ENCODE peak calls at places on chromosomes 11 and 22, in seven cellular contexts. One of them, this sample, is unnamed.

GRCh38 chr22:27919943-27920755 is 1.1 kb upstream of the PITPNB start:
- DNase-seq in HL-60: no peak
- DNase-seq in activated CD4-positive, CD25-positive, alpha-beta regulatory T cell: no peak
- DNase-seq in naive thymus-derived CD4-positive, alpha-beta T cell: no peak
- DNase-seq in RKO: peak; percentile 85
- DNase-seq in memory B cell: no peak
- DNase-seq in GM10248: no peak
- DNase-seq in this sample: peak; percentile 86

GRCh38 chr11:66688561-66689534 is 11.2 kb upstream of the RBM4B start:
- DNase-seq in memory B cell: no peak
- DNase-seq in naive thymus-derived CD4-positive, alpha-beta T cell: no peak
- DNase-seq in RKO: no peak
- DNase-seq in GM10248: no peak
- DNase-seq in HL-60: no peak
- DNase-seq in activated CD4-positive, CD25-positive, alpha-beta regulatory T cell: no peak
- DNase-seq in this sample: no peak

GRCh38 chr11:33463059-33463458 is 205.9 kb downstream of the HIPK3 start:
- DNase-seq in HL-60: no peak
- DNase-seq in memory B cell: no peak
- DNase-seq in activated CD4-positive, CD25-positive, alpha-beta regulatory T cell: no peak
- DNase-seq in RKO: peak; percentile 38
- DNase-seq in naive thymus-derived CD4-positive, alpha-beta T cell: no peak
- DNase-seq in GM10248: no peak
- DNase-seq in this sample: peak; percentile 52

GRCh38 chr11:84855846-84856245 is 771.3 kb downstream of the DLG2 start:
- DNase-seq in HL-60: no peak
- DNase-seq in naive thymus-derived CD4-positive, alpha-beta T cell: no peak
- DNase-seq in RKO: no peak
- DNase-seq in GM10248: no peak
- DNase-seq in memory B cell: no peak
- DNase-seq in activated CD4-positive, CD25-positive, alpha-beta regulatory T cell: no peak
- DNase-seq in this sample: peak; percentile 84

GRCh38 chr11:34339149-34340064 is 18.4 kb downstream of the ABTB2 start:
- DNase-seq in HL-60: peak; percentile 16
- DNase-seq in activated CD4-positive, CD25-positive, alpha-beta regulatory T cell: no peak
- DNase-seq in memory B cell: no peak
- DNase-seq in naive thymus-derived CD4-positive, alpha-beta T cell: no peak
- DNase-seq in RKO: no peak
- DNase-seq in GM10248: peak; percentile 29
- DNase-seq in this sample: no peak

GRCh38 chr22:19986011-19986409 is 30.6 kb downstream of the ARVCF start:
- DNase-seq in HL-60: no peak
- DNase-seq in naive thymus-derived CD4-positive, alpha-beta T cell: no peak
- DNase-seq in activated CD4-positive, CD25-positive, alpha-beta regulatory T cell: no peak
- DNase-seq in RKO: no peak
- DNase-seq in memory B cell: no peak
- DNase-seq in GM10248: no peak
- DNase-seq in this sample: no peak

GRCh38 chr11:2268911-2269600 is 1.3 kb downstream of the ASCL2 start:
- DNase-seq in RKO: peak; percentile 44
- DNase-seq in activated CD4-positive, CD25-positive, alpha-beta regulatory T cell: peak; percentile 51
- DNase-seq in GM10248: peak; percentile 58
- DNase-seq in naive thymus-derived CD4-positive, alpha-beta T cell: no peak
- DNase-seq in memory B cell: no peak
- DNase-seq in HL-60: no peak
- DNase-seq in this sample: no peak

GRCh38 chr11:119297938-119298337 is 19.0 kb downstream of the MCAM start:
- DNase-seq in HL-60: no peak
- DNase-seq in memory B cell: no peak
- DNase-seq in GM10248: no peak
- DNase-seq in activated CD4-positive, CD25-positive, alpha-beta regulatory T cell: no peak
- DNase-seq in naive thymus-derived CD4-positive, alpha-beta T cell: no peak
- DNase-seq in RKO: no peak
- DNase-seq in this sample: no peak

GRCh38 chr11:119608781-119609180 is 120.2 kb downstream of the NECTIN1 start:
- DNase-seq in GM10248: no peak
- DNase-seq in naive thymus-derived CD4-positive, alpha-beta T cell: no peak
- DNase-seq in RKO: no peak
- DNase-seq in HL-60: no peak
- DNase-seq in activated CD4-positive, CD25-positive, alpha-beta regulatory T cell: no peak
- DNase-seq in memory B cell: no peak
- DNase-seq in this sample: no peak

GRCh38 chr22:35411112-35411511 is 11.2 kb downstream of the MCM5 start:
- DNase-seq in memory B cell: peak; percentile 41
- DNase-seq in HL-60: no peak
- DNase-seq in GM10248: peak; percentile 73
- DNase-seq in RKO: no peak
- DNase-seq in naive thymus-derived CD4-positive, alpha-beta T cell: no peak
- DNase-seq in activated CD4-positive, CD25-positive, alpha-beta regulatory T cell: no peak
- DNase-seq in this sample: no peak

GRCh38 chr22:24155597-24156145 is 25.6 kb upstream of the SUSD2 start:
- DNase-seq in activated CD4-positive, CD25-positive, alpha-beta regulatory T cell: no peak
- DNase-seq in GM10248: peak; percentile 74
- DNase-seq in memory B cell: no peak
- DNase-seq in naive thymus-derived CD4-positive, alpha-beta T cell: peak; percentile 44
- DNase-seq in RKO: peak; percentile 86
- DNase-seq in HL-60: peak; percentile 84
- DNase-seq in this sample: peak; percentile 85

GRCh38 chr11:65502274-65502851 is 3.5 kb downstream of the MALAT1 start:
- DNase-seq in GM10248: no peak
- DNase-seq in HL-60: no peak
- DNase-seq in activated CD4-positive, CD25-positive, alpha-beta regulatory T cell: no peak
- DNase-seq in naive thymus-derived CD4-positive, alpha-beta T cell: peak; percentile 36
- DNase-seq in RKO: peak; percentile 68
- DNase-seq in memory B cell: no peak
- DNase-seq in this sample: peak; percentile 65

GRCh38 chr11:99773646-99774045 is 752.9 kb downstream of the CNTN5 start:
- DNase-seq in naive thymus-derived CD4-positive, alpha-beta T cell: no peak
- DNase-seq in activated CD4-positive, CD25-positive, alpha-beta regulatory T cell: no peak
- DNase-seq in RKO: no peak
- DNase-seq in GM10248: no peak
- DNase-seq in memory B cell: no peak
- DNase-seq in HL-60: no peak
- DNase-seq in this sample: no peak

GRCh38 chr11:111911563-111912401 is at the start of gene CRYAB:
- DNase-seq in GM10248: no peak
- DNase-seq in HL-60: no peak
- DNase-seq in RKO: peak; percentile 23
- DNase-seq in activated CD4-positive, CD25-positive, alpha-beta regulatory T cell: no peak
- DNase-seq in naive thymus-derived CD4-positive, alpha-beta T cell: no peak
- DNase-seq in memory B cell: no peak
- DNase-seq in this sample: peak; percentile 100

GRCh38 chr22:30884211-30885000 is 84.2 kb downstream of the MORC2 start:
- DNase-seq in naive thymus-derived CD4-positive, alpha-beta T cell: no peak
- DNase-seq in HL-60: no peak
- DNase-seq in GM10248: no peak
- DNase-seq in memory B cell: no peak
- DNase-seq in RKO: no peak
- DNase-seq in activated CD4-positive, CD25-positive, alpha-beta regulatory T cell: no peak
- DNase-seq in this sample: no peak

GRCh38 chr11:20087118-20087521 is 73.2 kb downstream of the DBX1 start:
- DNase-seq in RKO: no peak
- DNase-seq in naive thymus-derived CD4-positive, alpha-beta T cell: no peak
- DNase-seq in memory B cell: no peak
- DNase-seq in activated CD4-positive, CD25-positive, alpha-beta regulatory T cell: no peak
- DNase-seq in HL-60: no peak
- DNase-seq in GM10248: no peak
- DNase-seq in this sample: peak; percentile 90

GRCh38 chr11:8717544-8717875 is 34.9 kb downstream of the RPL27A start:
- DNase-seq in memory B cell: no peak
- DNase-seq in RKO: no peak
- DNase-seq in HL-60: no peak
- DNase-seq in naive thymus-derived CD4-positive, alpha-beta T cell: no peak
- DNase-seq in activated CD4-positive, CD25-positive, alpha-beta regulatory T cell: no peak
- DNase-seq in GM10248: peak; percentile 43
- DNase-seq in this sample: no peak

GRCh38 chr11:114056409-114056808 is 3.1 kb upstream of the ZBTB16 start:
- DNase-seq in activated CD4-positive, CD25-positive, alpha-beta regulatory T cell: no peak
- DNase-seq in naive thymus-derived CD4-positive, alpha-beta T cell: no peak
- DNase-seq in RKO: no peak
- DNase-seq in HL-60: no peak
- DNase-seq in memory B cell: no peak
- DNase-seq in GM10248: no peak
- DNase-seq in this sample: no peak

GRCh38 chr22:44574057-44574456 is 76.0 kb upstream of the RTL6 start:
- DNase-seq in memory B cell: no peak
- DNase-seq in GM10248: no peak
- DNase-seq in HL-60: no peak
- DNase-seq in naive thymus-derived CD4-positive, alpha-beta T cell: no peak
- DNase-seq in RKO: peak; percentile 55
- DNase-seq in activated CD4-positive, CD25-positive, alpha-beta regulatory T cell: no peak
- DNase-seq in this sample: peak; percentile 78

GRCh38 chr11:19922689-19923035 is 210.0 kb downstream of the NAV2 start:
- DNase-seq in activated CD4-positive, CD25-positive, alpha-beta regulatory T cell: no peak
- DNase-seq in memory B cell: no peak
- DNase-seq in HL-60: no peak
- DNase-seq in naive thymus-derived CD4-positive, alpha-beta T cell: no peak
- DNase-seq in RKO: no peak
- DNase-seq in GM10248: no peak
- DNase-seq in this sample: peak; percentile 73

GRCh38 chr11:56885182-56885581 is 103.5 kb upstream of the OR5AK2 start:
- DNase-seq in activated CD4-positive, CD25-positive, alpha-beta regulatory T cell: no peak
- DNase-seq in memory B cell: no peak
- DNase-seq in naive thymus-derived CD4-positive, alpha-beta T cell: no peak
- DNase-seq in HL-60: no peak
- DNase-seq in RKO: no peak
- DNase-seq in GM10248: no peak
- DNase-seq in this sample: no peak

GRCh38 chr11:122976734-122977454 is 4.7 kb downstream of the BSX start:
- DNase-seq in memory B cell: no peak
- DNase-seq in naive thymus-derived CD4-positive, alpha-beta T cell: no peak
- DNase-seq in HL-60: no peak
- DNase-seq in GM10248: no peak
- DNase-seq in RKO: no peak
- DNase-seq in activated CD4-positive, CD25-positive, alpha-beta regulatory T cell: no peak
- DNase-seq in this sample: no peak

GRCh38 chr11:36253238-36253637 is 36.0 kb downstream of the COMMD9 start:
- DNase-seq in naive thymus-derived CD4-positive, alpha-beta T cell: no peak
- DNase-seq in HL-60: no peak
- DNase-seq in RKO: no peak
- DNase-seq in GM10248: no peak
- DNase-seq in activated CD4-positive, CD25-positive, alpha-beta regulatory T cell: no peak
- DNase-seq in memory B cell: no peak
- DNase-seq in this sample: no peak

GRCh38 chr11:8906629-8907028 is 4.4 kb upstream of the AKIP1 start:
- DNase-seq in HL-60: no peak
- DNase-seq in RKO: peak; percentile 91
- DNase-seq in memory B cell: no peak
- DNase-seq in GM10248: no peak
- DNase-seq in naive thymus-derived CD4-positive, alpha-beta T cell: no peak
- DNase-seq in activated CD4-positive, CD25-positive, alpha-beta regulatory T cell: no peak
- DNase-seq in this sample: peak; percentile 85

GRCh38 chr11:62689421-62690183 is at the start of gene LRRN4CL:
- DNase-seq in naive thymus-derived CD4-positive, alpha-beta T cell: no peak
- DNase-seq in HL-60: no peak
- DNase-seq in memory B cell: no peak
- DNase-seq in activated CD4-positive, CD25-positive, alpha-beta regulatory T cell: no peak
- DNase-seq in GM10248: no peak
- DNase-seq in RKO: no peak
- DNase-seq in this sample: peak; percentile 91

GRCh38 chr22:39665229-39665628 is 94.7 kb downstream of the CACNA1I start:
- DNase-seq in HL-60: no peak
- DNase-seq in RKO: peak; percentile 3
- DNase-seq in memory B cell: no peak
- DNase-seq in naive thymus-derived CD4-positive, alpha-beta T cell: no peak
- DNase-seq in activated CD4-positive, CD25-positive, alpha-beta regulatory T cell: no peak
- DNase-seq in GM10248: no peak
- DNase-seq in this sample: no peak

GRCh38 chr22:50531546-50532352 is 1.9 kb upstream of the TYMP start:
- DNase-seq in GM10248: peak; percentile 73
- DNase-seq in activated CD4-positive, CD25-positive, alpha-beta regulatory T cell: peak; percentile 63
- DNase-seq in naive thymus-derived CD4-positive, alpha-beta T cell: no peak
- DNase-seq in HL-60: peak; percentile 78
- DNase-seq in memory B cell: peak; percentile 78
- DNase-seq in RKO: peak; percentile 69
- DNase-seq in this sample: peak; percentile 75

GRCh38 chr11:38060930-38061329 is 1462.9 kb upstream of the RAG2 start:
- DNase-seq in HL-60: no peak
- DNase-seq in RKO: no peak
- DNase-seq in activated CD4-positive, CD25-positive, alpha-beta regulatory T cell: no peak
- DNase-seq in memory B cell: no peak
- DNase-seq in naive thymus-derived CD4-positive, alpha-beta T cell: no peak
- DNase-seq in GM10248: no peak
- DNase-seq in this sample: peak; percentile 14

GRCh38 chr22:41565403-41566054 is 4.7 kb downstream of the CSDC2 start:
- DNase-seq in RKO: peak; percentile 77
- DNase-seq in HL-60: no peak
- DNase-seq in memory B cell: no peak
- DNase-seq in activated CD4-positive, CD25-positive, alpha-beta regulatory T cell: no peak
- DNase-seq in naive thymus-derived CD4-positive, alpha-beta T cell: no peak
- DNase-seq in GM10248: no peak
- DNase-seq in this sample: peak; percentile 94

This sample was measured in EH.